ENCODE peak calls at places on chromosomes 3 and 15, in six cellular contexts. One of them, this sample, is unnamed.

GRCh38 chr3:95511915-95512314 is 1302.5 kb upstream of the EPHA6 start:
- DNase-seq in tibial nerve: no peak
- DNase-seq in ovary: no peak
- DNase-seq in GM23248: no peak
- DNase-seq in H9: no peak
- DNase-seq in stomach: no peak
- DNase-seq in this sample: no peak

GRCh38 chr3:126959921-126960603 is 22.9 kb upstream of the PLXNA1 start:
- DNase-seq in tibial nerve: no peak
- DNase-seq in ovary: peak
- DNase-seq in GM23248: peak
- DNase-seq in H9: peak
- DNase-seq in stomach: no peak
- DNase-seq in this sample: peak

GRCh38 chr3:179806177-179806576 is 153.3 kb downstream of the USP13 start:
- DNase-seq in tibial nerve: no peak
- DNase-seq in ovary: no peak
- DNase-seq in GM23248: peak
- DNase-seq in H9: no peak
- DNase-seq in stomach: no peak
- DNase-seq in this sample: no peak

GRCh38 chr3:143476965-143477640 is 357.5 kb downstream of the CHST2 start:
- DNase-seq in tibial nerve: no peak
- DNase-seq in ovary: no peak
- DNase-seq in GM23248: peak
- DNase-seq in H9: no peak
- DNase-seq in stomach: no peak
- DNase-seq in this sample: no peak

GRCh38 chr3:179323197-179323901 is 518 bp downstream of the ZNF639 start:
- DNase-seq in tibial nerve: peak
- DNase-seq in ovary: peak
- DNase-seq in GM23248: peak
- DNase-seq in H9: peak
- DNase-seq in stomach: peak
- DNase-seq in this sample: peak

GRCh38 chr3:140035856-140036255 is 100.9 kb downstream of the CLSTN2 start:
- DNase-seq in tibial nerve: no peak
- DNase-seq in ovary: no peak
- DNase-seq in GM23248: no peak
- DNase-seq in H9: no peak
- DNase-seq in stomach: no peak
- DNase-seq in this sample: peak

GRCh38 chr15:25849431-25849921 is 13.7 kb downstream of the ATP10A start:
- DNase-seq in tibial nerve: no peak
- DNase-seq in ovary: no peak
- DNase-seq in GM23248: peak
- DNase-seq in H9: no peak
- DNase-seq in stomach: no peak
- DNase-seq in this sample: no peak

GRCh38 chr3:149777414-149778214 is 14.7 kb downstream of the ANKUB1 start:
- DNase-seq in tibial nerve: no peak
- DNase-seq in ovary: no peak
- DNase-seq in GM23248: no peak
- DNase-seq in H9: no peak
- DNase-seq in stomach: no peak
- DNase-seq in this sample: no peak

GRCh38 chr15:31461375-31461774 is 134.7 kb downstream of the KLF13 start:
- DNase-seq in tibial nerve: no peak
- DNase-seq in ovary: no peak
- DNase-seq in GM23248: no peak
- DNase-seq in H9: peak
- DNase-seq in stomach: peak
- DNase-seq in this sample: peak

GRCh38 chr3:177945999-177946398 is 590.2 kb upstream of the KCNMB2 start:
- DNase-seq in tibial nerve: no peak
- DNase-seq in ovary: no peak
- DNase-seq in GM23248: no peak
- DNase-seq in H9: no peak
- DNase-seq in stomach: no peak
- DNase-seq in this sample: no peak

GRCh38 chr3:188037116-188037718 is 116.7 kb upstream of the LPP start:
- DNase-seq in tibial nerve: no peak
- DNase-seq in ovary: peak
- DNase-seq in GM23248: peak
- DNase-seq in H9: peak
- DNase-seq in stomach: peak
- DNase-seq in this sample: peak

GRCh38 chr15:45187894-45188830 is at the start of gene SHF:
- DNase-seq in tibial nerve: peak
- DNase-seq in ovary: peak
- DNase-seq in GM23248: peak
- DNase-seq in H9: peak
- DNase-seq in stomach: peak
- DNase-seq in this sample: peak

GRCh38 chr3:106457278-106458210 is 588.7 kb upstream of the CBLB start:
- DNase-seq in tibial nerve: peak
- DNase-seq in ovary: peak
- DNase-seq in GM23248: peak
- DNase-seq in H9: no peak
- DNase-seq in stomach: no peak
- DNase-seq in this sample: peak

GRCh38 chr15:68816158-68816557 is 4.5 kb downstream of the ANP32A start:
- DNase-seq in tibial nerve: no peak
- DNase-seq in ovary: no peak
- DNase-seq in GM23248: no peak
- DNase-seq in H9: no peak
- DNase-seq in stomach: no peak
- DNase-seq in this sample: no peak

GRCh38 chr3:20974389-20974788 is 776.6 kb downstream of the ZNF385D start:
- DNase-seq in tibial nerve: no peak
- DNase-seq in ovary: no peak
- DNase-seq in GM23248: no peak
- DNase-seq in H9: no peak
- DNase-seq in stomach: no peak
- DNase-seq in this sample: peak

GRCh38 chr15:90388462-90389182 is 580 bp downstream of the IQGAP1 start:
- DNase-seq in tibial nerve: peak
- DNase-seq in ovary: peak
- DNase-seq in GM23248: peak
- DNase-seq in H9: peak
- DNase-seq in stomach: peak
- DNase-seq in this sample: peak

GRCh38 chr3:31929826-31930502 is 51.1 kb downstream of the OSBPL10 start:
- DNase-seq in tibial nerve: no peak
- DNase-seq in ovary: no peak
- DNase-seq in GM23248: no peak
- DNase-seq in H9: no peak
- DNase-seq in stomach: no peak
- DNase-seq in this sample: no peak

GRCh38 chr3:168545591-168545990 is 449.9 kb upstream of the GOLIM4 start:
- DNase-seq in tibial nerve: no peak
- DNase-seq in ovary: no peak
- DNase-seq in GM23248: no peak
- DNase-seq in H9: no peak
- DNase-seq in stomach: no peak
- DNase-seq in this sample: peak

GRCh38 chr3:28334552-28334951 is 14.0 kb upstream of the ZCWPW2 start:
- DNase-seq in tibial nerve: no peak
- DNase-seq in ovary: no peak
- DNase-seq in GM23248: peak
- DNase-seq in H9: no peak
- DNase-seq in stomach: no peak
- DNase-seq in this sample: no peak

GRCh38 chr3:138465927-138466326 is 31.5 kb downstream of the ESYT3 start:
- DNase-seq in tibial nerve: no peak
- DNase-seq in ovary: no peak
- DNase-seq in GM23248: no peak
- DNase-seq in H9: no peak
- DNase-seq in stomach: no peak
- DNase-seq in this sample: no peak

GRCh38 chr15:64597469-64597806 is 137.1 kb downstream of the ZNF609 start:
- DNase-seq in tibial nerve: no peak
- DNase-seq in ovary: no peak
- DNase-seq in GM23248: no peak
- DNase-seq in H9: no peak
- DNase-seq in stomach: no peak
- DNase-seq in this sample: no peak
- H3K27ac ChIP-seq in tibial nerve: no peak
- H3K27ac ChIP-seq in ovary: peak
- H3K27ac ChIP-seq in GM23248: no peak
- H3K27ac ChIP-seq in H9: no peak
- H3K27ac ChIP-seq in stomach: peak
- H3K27ac ChIP-seq in this sample: peak

GRCh38 chr15:59688383-59688887 is 685 bp downstream of the BNIP2 start:
- DNase-seq in tibial nerve: peak
- DNase-seq in ovary: no peak
- DNase-seq in GM23248: peak
- DNase-seq in H9: no peak
- DNase-seq in stomach: no peak
- DNase-seq in this sample: no peak

GRCh38 chr15:59685737-59686297 is 3.3 kb downstream of the BNIP2 start:
- DNase-seq in tibial nerve: no peak
- DNase-seq in ovary: no peak
- DNase-seq in GM23248: peak
- DNase-seq in H9: no peak
- DNase-seq in stomach: no peak
- DNase-seq in this sample: no peak

GRCh38 chr15:59687831-59688230 is 1.3 kb downstream of the BNIP2 start:
- DNase-seq in tibial nerve: no peak
- DNase-seq in ovary: no peak
- DNase-seq in GM23248: peak
- DNase-seq in H9: no peak
- DNase-seq in stomach: no peak
- DNase-seq in this sample: no peak

GRCh38 chr15:59688888-59689625 is at the start of gene BNIP2:
- DNase-seq in tibial nerve: peak
- DNase-seq in ovary: peak
- DNase-seq in GM23248: peak
- DNase-seq in H9: peak
- DNase-seq in stomach: peak
- DNase-seq in this sample: peak

GRCh38 chr15:59686389-59686788 is 2.7 kb downstream of the BNIP2 start:
- DNase-seq in tibial nerve: peak
- DNase-seq in ovary: no peak
- DNase-seq in GM23248: no peak
- DNase-seq in H9: no peak
- DNase-seq in stomach: no peak
- DNase-seq in this sample: no peak
- H3K27ac ChIP-seq in tibial nerve: no peak
- H3K27ac ChIP-seq in ovary: no peak
- H3K27ac ChIP-seq in GM23248: peak
- H3K27ac ChIP-seq in H9: no peak
- H3K27ac ChIP-seq in stomach: peak
- H3K27ac ChIP-seq in this sample: no peak

GRCh38 chr15:62509395-62509973 is 344.4 kb upstream of the C2CD4B start:
- DNase-seq in tibial nerve: no peak
- DNase-seq in ovary: no peak
- DNase-seq in GM23248: no peak
- DNase-seq in H9: peak
- DNase-seq in stomach: no peak
- DNase-seq in this sample: peak

GRCh38 chr15:62502451-62502850 is 337.4 kb upstream of the C2CD4B start:
- DNase-seq in tibial nerve: no peak
- DNase-seq in ovary: no peak
- DNase-seq in GM23248: peak
- DNase-seq in H9: no peak
- DNase-seq in stomach: no peak
- DNase-seq in this sample: no peak

GRCh38 chr15:62503451-62503850 is 338.4 kb upstream of the C2CD4B start:
- DNase-seq in tibial nerve: peak
- DNase-seq in ovary: peak
- DNase-seq in GM23248: peak
- DNase-seq in H9: no peak
- DNase-seq in stomach: no peak
- DNase-seq in this sample: no peak

GRCh38 chr15:62505761-62506160 is 340.7 kb upstream of the C2CD4B start:
- DNase-seq in tibial nerve: no peak
- DNase-seq in ovary: no peak
- DNase-seq in GM23248: peak
- DNase-seq in H9: no peak
- DNase-seq in stomach: no peak
- DNase-seq in this sample: peak

GRCh38 chr15:62506217-62506805 is 341.2 kb upstream of the C2CD4B start:
- DNase-seq in tibial nerve: no peak
- DNase-seq in ovary: no peak
- DNase-seq in GM23248: peak
- DNase-seq in H9: no peak
- DNase-seq in stomach: no peak
- DNase-seq in this sample: peak
- H3K27ac ChIP-seq in tibial nerve: no peak
- H3K27ac ChIP-seq in ovary: no peak
- H3K27ac ChIP-seq in GM23248: peak
- H3K27ac ChIP-seq in H9: no peak
- H3K27ac ChIP-seq in stomach: peak
- H3K27ac ChIP-seq in this sample: peak

GRCh38 chr3:120637836-120638559 is 41.9 kb downstream of the NDUFB4 start:
- DNase-seq in tibial nerve: no peak
- DNase-seq in ovary: no peak
- DNase-seq in GM23248: peak
- DNase-seq in H9: no peak
- DNase-seq in stomach: no peak
- DNase-seq in this sample: no peak

GRCh38 chr3:120634539-120634938 is 38.4 kb downstream of the NDUFB4 start:
- DNase-seq in tibial nerve: no peak
- DNase-seq in ovary: no peak
- DNase-seq in GM23248: peak
- DNase-seq in H9: no peak
- DNase-seq in stomach: no peak
- DNase-seq in this sample: no peak

GRCh38 chr3:120640231-120640630 is 41.8 kb downstream of the HGD start:
- DNase-seq in tibial nerve: no peak
- DNase-seq in ovary: no peak
- DNase-seq in GM23248: no peak
- DNase-seq in H9: no peak
- DNase-seq in stomach: no peak
- DNase-seq in this sample: no peak

GRCh38 chr3:120641696-120642246 is 40.3 kb downstream of the HGD start:
- DNase-seq in tibial nerve: no peak
- DNase-seq in ovary: no peak
- DNase-seq in GM23248: no peak
- DNase-seq in H9: no peak
- DNase-seq in stomach: no peak
- DNase-seq in this sample: no peak

DNA sequence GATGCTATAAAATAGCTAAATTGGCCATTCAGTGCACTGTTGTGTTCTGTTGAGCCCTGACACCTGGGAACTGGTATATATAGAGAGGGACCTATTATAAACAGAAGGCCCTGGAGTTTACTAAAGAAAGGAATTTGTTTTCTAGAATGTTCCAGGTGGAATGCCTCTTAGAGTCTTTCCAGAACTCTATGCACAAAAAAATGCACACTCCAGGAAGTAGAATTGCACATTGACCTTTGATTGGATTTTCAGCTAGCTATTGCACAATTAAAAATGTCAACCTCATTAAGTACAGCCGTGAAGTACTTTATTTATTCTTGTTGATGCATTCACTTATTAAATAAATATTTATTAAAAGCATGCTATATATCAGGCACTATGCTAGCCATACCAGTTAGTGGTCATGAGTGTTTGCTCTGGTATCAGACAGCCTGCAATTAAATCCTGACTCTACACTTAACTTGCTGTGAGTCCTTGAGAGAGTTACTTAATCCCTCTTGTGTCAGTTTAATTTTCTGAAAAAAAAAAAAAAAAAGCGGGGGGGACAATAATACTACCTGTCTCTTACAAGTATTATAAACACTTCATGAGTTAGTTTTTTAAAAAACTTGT is 40.8 kb downstream of the NDUFB4 start:
- DNase-seq in tibial nerve: no peak
- DNase-seq in ovary: no peak
- DNase-seq in GM23248: no peak
- DNase-seq in H9: no peak
- DNase-seq in stomach: no peak
- DNase-seq in this sample: no peak
- H3K27ac ChIP-seq in tibial nerve: no peak
- H3K27ac ChIP-seq in ovary: no peak
- H3K27ac ChIP-seq in GM23248: no peak
- H3K27ac ChIP-seq in H9: no peak
- H3K27ac ChIP-seq in stomach: peak
- H3K27ac ChIP-seq in this sample: no peak

This sample was measured in endodermal cell.